ENCODE peak calls at places on chromosomes 7 and 10, in ten cellular contexts. N, S, B, E, T, X, K, M, G and Y are unnamed samples.

GRCh38 chr7:98394377-98394836 is 6.5 kb downstream of the BAIAP2L1 start:
- DNase-seq in N (peak; percentile 34), B (peak; percentile 93), E (no peak), M (no peak), T (no peak), K (peak; percentile 43), X (peak; percentile 54), S (no peak), G (no peak), Y (no peak)

GRCh38 chr10:5720182-5720581 is 35.5 kb downstream of the TASOR2 start:
- DNase-seq in G (no peak), E (no peak), K (no peak), B (no peak), X (no peak), T (no peak), M (peak; percentile 7), S (peak; percentile 71), N (no peak), Y (no peak)

GRCh38 chr7:104397442-104397841 is 69.0 kb downstream of the LHFPL3 start:
- DNase-seq in G (no peak), S (no peak), M (no peak), N (no peak), E (no peak), X (no peak), K (no peak), B (no peak), T (no peak), Y (no peak)

GRCh38 chr7:55569269-55569663 is 3.0 kb downstream of the VOPP1 start:
- DNase-seq in K (no peak), N (no peak), E (no peak), G (no peak), T (no peak), M (no peak), S (no peak), B (no peak), X (no peak), Y (no peak)

GRCh38 chr10:90604636-90605035 is 253.2 kb downstream of the HTR7 start:
- DNase-seq in G (no peak), M (peak; percentile 45), S (no peak), T (no peak), B (no peak), K (no peak), X (no peak), N (no peak), E (no peak), Y (no peak)

GRCh38 chr7:150946826-150947750 is 31.0 kb downstream of the KCNH2 start:
- DNase-seq in M (no peak), B (no peak), K (no peak), T (no peak), N (no peak), E (no peak), S (no peak), X (no peak), G (peak; percentile 54), Y (no peak)

GRCh38 chr10:26222563-26222962 is 6.0 kb downstream of the GAD2 start:
- DNase-seq in B (no peak), X (no peak), T (no peak), G (no peak), N (no peak), M (no peak), E (no peak), S (no peak), K (no peak), Y (no peak)

GRCh38 chr10:103820101-103821062 is 35.0 kb downstream of the SH3PXD2A start:
- DNase-seq in M (no peak), T (no peak), S (no peak), X (peak; percentile 83), N (no peak), E (peak; percentile 63), G (peak; percentile 91), B (peak; percentile 83), K (no peak), Y (no peak)

GRCh38 chr7:18873674-18874341 is 243.6 kb downstream of the TWIST1 start:
- DNase-seq in X (peak; percentile 39), N (no peak), E (no peak), K (no peak), M (no peak), B (peak; percentile 49), G (no peak), T (peak; percentile 22), S (peak; percentile 16), Y (no peak)

DNA sequence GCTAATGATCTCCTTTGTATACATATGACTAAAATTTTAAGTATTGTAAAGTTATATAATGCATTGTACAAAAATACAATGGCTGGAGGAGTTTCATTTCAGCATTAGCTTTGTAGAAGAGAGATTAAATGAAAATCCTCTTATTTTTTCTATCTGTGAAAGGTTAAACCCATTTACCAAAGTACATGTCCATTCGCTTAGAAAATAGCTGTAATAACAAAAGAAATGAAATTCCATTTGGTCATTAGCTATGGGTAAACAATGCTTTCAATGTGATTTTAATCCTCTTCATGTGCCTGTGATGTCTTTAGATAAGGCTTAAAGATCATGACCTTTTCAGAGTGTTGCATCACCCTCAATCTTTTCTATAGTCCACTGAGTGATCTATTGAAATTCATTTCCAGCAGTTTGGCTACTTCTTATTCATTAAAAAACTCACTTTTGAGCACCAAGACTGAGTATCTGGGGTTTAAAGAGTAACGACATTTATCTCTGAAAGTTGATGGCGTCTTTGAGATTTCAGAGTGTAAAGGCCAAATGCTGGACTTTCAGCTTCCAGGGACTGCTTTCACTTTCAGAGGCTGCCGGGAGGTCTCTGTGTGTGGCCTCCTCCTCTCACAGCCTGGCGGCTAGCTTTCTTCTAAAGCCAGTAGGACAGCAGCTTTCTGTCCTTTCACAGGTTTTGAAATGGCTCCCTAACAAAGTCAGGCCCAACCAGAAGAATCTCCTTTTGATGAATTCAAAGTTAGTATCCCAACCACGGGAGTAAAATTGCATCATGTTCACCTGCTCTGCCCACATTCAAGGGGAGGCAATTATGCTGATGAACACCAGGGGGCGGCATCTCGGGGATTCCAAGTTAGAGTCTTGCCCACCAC is 701.4 kb upstream of the COBL start:
- DNase-seq in S (peak; percentile 24), T (peak; percentile 56), K (no peak), N (no peak), B (peak; percentile 1), M (no peak), G (no peak), E (peak; percentile 14), X (no peak), Y (peak; percentile 69)
- TF ChIP-seq CTCF in S (peak; percentile 35), T (peak; percentile 69), K (peak; percentile 22), N (no peak), B (peak; percentile 38), M (peak; percentile 71), G (no peak), E (peak; percentile 26), X (no peak), Y (peak; percentile 68)

GRCh38 chr7:21500117-21500516 is 42.7 kb upstream of the DNAH11 start:
- DNase-seq in X (no peak), G (no peak), M (no peak), K (no peak), B (no peak), S (no peak), E (no peak), T (no peak), N (no peak), Y (no peak)

DNA sequence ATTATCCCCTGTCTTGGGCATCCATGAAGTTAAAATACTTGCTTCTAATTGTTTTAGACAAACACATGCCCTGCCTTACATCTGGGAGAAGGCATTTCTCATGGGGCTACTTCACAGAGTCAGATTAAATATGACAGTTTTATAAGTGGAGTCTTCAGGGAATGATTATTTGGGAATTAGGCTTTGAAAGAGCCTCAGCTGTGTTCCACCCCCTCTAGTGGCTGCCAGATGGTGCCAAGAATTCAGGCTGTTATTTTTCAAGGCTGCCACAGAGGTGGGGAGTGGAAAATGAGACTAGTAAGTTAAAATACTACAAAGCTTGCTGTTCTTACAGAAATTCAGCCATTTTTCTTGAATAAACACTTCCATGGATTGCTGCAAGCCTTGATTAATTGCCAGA is 45.8 kb upstream of the DNAH11 start:
- DNase-seq in B (peak; percentile 7), T (no peak), G (no peak), M (no peak), E (no peak), N (peak; percentile 16), X (no peak), K (peak; percentile 2), S (no peak), Y (no peak)
- TF ChIP-seq CTCF in B (peak; percentile 41), T (peak; percentile 28), G (no peak), M (peak; percentile 35), E (peak; percentile 16), N (peak; percentile 42), X (no peak), K (peak; percentile 37), S (no peak), Y (no peak)

GRCh38 chr7:91286432-91286831 is 22.2 kb downstream of the FZD1 start:
- DNase-seq in N (no peak), X (no peak), T (no peak), S (no peak), G (no peak), M (no peak), E (no peak), K (no peak), B (no peak), Y (no peak)

GRCh38 chr7:91287685-91288084 is 23.5 kb downstream of the FZD1 start:
- DNase-seq in M (no peak), X (peak; percentile 26), E (no peak), N (no peak), S (no peak), T (no peak), B (peak; percentile 20), K (no peak), G (peak; percentile 71), Y (no peak)

GRCh38 chr7:91285966-91286365 is 21.7 kb downstream of the FZD1 start:
- DNase-seq in G (no peak), S (no peak), X (peak; percentile 46), E (no peak), K (no peak), N (no peak), T (no peak), B (peak; percentile 31), M (no peak), Y (no peak)

GRCh38 chr7:91289633-91290260 is 25.5 kb downstream of the FZD1 start:
- DNase-seq in K (no peak), E (no peak), M (no peak), N (no peak), B (no peak), S (no peak), X (no peak), T (no peak), G (no peak), Y (no peak)

DNA sequence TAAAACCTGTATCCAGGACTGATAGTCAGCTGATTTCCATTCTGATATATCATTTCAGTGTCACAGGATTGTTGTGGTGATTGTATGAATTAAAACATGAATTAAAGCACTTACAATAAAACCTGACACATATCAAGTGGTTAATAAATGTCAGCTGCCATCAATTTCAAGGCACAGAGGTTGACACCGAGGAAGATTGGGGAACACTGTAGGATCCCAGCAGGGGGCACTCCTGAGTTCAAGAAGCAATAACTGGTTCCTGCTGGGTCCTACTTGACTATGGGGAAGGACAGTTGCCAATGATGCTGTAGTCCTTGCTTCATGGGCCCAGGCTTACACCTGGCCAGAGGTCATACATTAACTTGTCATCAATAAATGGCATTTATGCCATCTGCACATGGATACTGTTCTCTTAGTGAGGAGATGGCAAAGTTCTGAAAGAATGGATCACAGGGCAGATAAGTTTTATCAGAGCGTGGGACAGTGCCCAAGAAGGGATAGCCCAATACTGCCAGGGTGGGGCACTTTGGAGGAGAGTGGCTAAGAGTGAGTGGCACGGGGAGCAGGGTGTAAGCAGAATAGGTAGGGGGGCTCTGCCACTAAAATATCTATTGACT is 24.1 kb downstream of the FZD1 start:
- DNase-seq in E (peak; percentile 23), N (peak; percentile 27), X (no peak), M (no peak), K (no peak), S (no peak), T (peak; percentile 64), B (no peak), G (no peak), Y (peak; percentile 49)
- TF ChIP-seq CTCF in E (peak; percentile 22), N (peak; percentile 27), X (peak; percentile 27), M (peak; percentile 39), K (peak; percentile 52), S (no peak), T (peak; percentile 73), B (peak; percentile 37), G (no peak), Y (peak; percentile 21)

GRCh38 chr10:1050555-1050954 is 1.6 kb upstream of the IDI1 start:
- DNase-seq in B (no peak), X (no peak), S (peak; percentile 47), M (no peak), E (no peak), K (no peak), T (no peak), G (no peak), N (peak; percentile 60), Y (peak; percentile 59)
- TF ChIP-seq CTCF in B (no peak), X (no peak), S (no peak), M (no peak), E (no peak), K (no peak), T (no peak), G (no peak), N (no peak), Y (no peak)